ENCODE peak calls at places on chromosomes 5 and 9, in ten cellular contexts. Y is SK-N-SH, I is GM06990, C is A673, B is HL-60, U is pancreas, T is astrocyte, R is AG04450, H is Peyer's patch, D is PC-9. Z is an unnamed sample. For H3K27me3, the result is how much of the 10 kb centered on the place peaks cover.

GRCh38 chr5:127011151-127011550 is 19.2 kb downstream of the MARCHF3 start:
- DNase-seq in Y (no peak), I (no peak), C (no peak), B (no peak), U (no peak), T (peak), R (peak), H (no peak), D (no peak), Z (peak)

GRCh38 chr5:17807069-17807468 is 172.8 kb downstream of the TAF11L14 start:
- DNase-seq in Y (no peak), I (no peak), C (no peak), B (no peak), U (no peak), T (no peak), R (no peak), H (no peak), D (no peak), Z (no peak)

GRCh38 chr9:111868475-111868874 is 28.1 kb upstream of the UGCG start:
- DNase-seq in Y (no peak), I (no peak), C (no peak), B (no peak), U (no peak), T (no peak), R (no peak), H (no peak), D (no peak), Z (no peak)

GRCh38 chr5:147538232-147538631 is 28.4 kb upstream of the DPYSL3 start:
- DNase-seq in Y (no peak), I (no peak), C (no peak), B (no peak), U (no peak), T (peak), R (no peak), H (no peak), D (no peak), Z (no peak)

GRCh38 chr9:82423700-82424099 is 435.1 kb downstream of the SPATA31D1 start:
- DNase-seq in Y (no peak), I (no peak), C (no peak), B (no peak), U (no peak), T (no peak), R (no peak), H (no peak), D (no peak), Z (no peak)

GRCh38 chr5:175654346-175654745 is 3.5 kb upstream of the HRH2 start:
- DNase-seq in Y (no peak), I (no peak), C (no peak), B (no peak), U (no peak), T (no peak), R (no peak), H (no peak), D (no peak), Z (no peak)

GRCh38 chr9:118318770-118319443 is 614.7 kb downstream of the TLR4 start:
- DNase-seq in Y (peak), I (no peak), C (no peak), B (no peak), U (no peak), T (no peak), R (no peak), H (no peak), D (peak), Z (peak)

GRCh38 chr9:87685871-87686519 is 39.9 kb upstream of the CTSL start:
- DNase-seq in Y (no peak), I (no peak), C (no peak), B (peak), U (no peak), T (no peak), R (no peak), H (no peak), D (no peak), Z (no peak)

GRCh38 chr5:106290841-106291240 is 1379.9 kb downstream of the EFNA5 start:
- DNase-seq in Y (no peak), I (no peak), C (no peak), B (no peak), U (no peak), T (peak), R (no peak), H (no peak), D (no peak), Z (no peak)

GRCh38 chr9:131418143-131419028 is 24.5 kb downstream of the PRRC2B start:
- DNase-seq in Y (no peak), I (no peak), C (peak), B (no peak), U (peak), T (no peak), R (no peak), H (no peak), D (no peak), Z (no peak)

GRCh38 chr9:99108131-99108530 is 3.2 kb downstream of the TGFBR1 start:
- DNase-seq in Y (no peak), I (no peak), C (no peak), B (peak), U (no peak), T (no peak), R (no peak), H (no peak), D (no peak), Z (no peak)

GRCh38 chr9:111979561-111979960 is 82.9 kb downstream of the UGCG start:
- DNase-seq in Y (no peak), I (no peak), C (no peak), B (no peak), U (no peak), T (no peak), R (no peak), H (no peak), D (no peak), Z (no peak)

GRCh38 chr9:72540348-72540873 is 19.0 kb downstream of the TMC1 start:
- DNase-seq in Y (no peak), I (no peak), C (no peak), B (no peak), U (no peak), T (peak), R (no peak), H (no peak), D (peak), Z (no peak)

GRCh38 chr9:138073808-138074207 is 196.2 kb downstream of the CACNA1B start:
- DNase-seq in Y (peak), I (no peak), C (no peak), B (no peak), U (peak), T (no peak), R (no peak), H (peak), D (no peak), Z (no peak)

GRCh38 chr5:168611163-168611562 is 32.0 kb upstream of the PANK3 start:
- DNase-seq in Y (no peak), I (no peak), C (peak), B (no peak), U (no peak), T (peak), R (no peak), H (no peak), D (no peak), Z (peak)

GRCh38 chr9:118829334-118829733 is 539.9 kb downstream of the BRINP1 start:
- DNase-seq in Y (peak), I (no peak), C (no peak), B (no peak), U (no peak), T (peak), R (no peak), H (no peak), D (no peak), Z (peak)

GRCh38 chr5:35826561-35826960 is 30.1 kb upstream of the IL7R start:
- DNase-seq in Y (no peak), I (no peak), C (no peak), B (no peak), U (no peak), T (no peak), R (no peak), H (no peak), D (no peak), Z (no peak)

GRCh38 chr9:23590601-23591000 is 235.4 kb downstream of the ELAVL2 start:
- DNase-seq in Y (no peak), I (no peak), C (no peak), B (no peak), U (no peak), T (no peak), R (no peak), H (no peak), D (peak), Z (no peak)

GRCh38 chr5:73808916-73809315 is 182.9 kb downstream of the ARHGEF28 start:
- DNase-seq in Y (no peak), I (no peak), C (no peak), B (no peak), U (no peak), T (no peak), R (no peak), H (no peak), D (no peak), Z (no peak)

GRCh38 chr9:130329061-130329460 is 63.5 kb downstream of the HMCN2 start:
- DNase-seq in Y (no peak), I (no peak), C (no peak), B (no peak), U (no peak), T (no peak), R (no peak), H (no peak), D (no peak), Z (no peak)

GRCh38 chr9:130325921-130326320 is 60.4 kb downstream of the HMCN2 start:
- DNase-seq in Y (peak), I (no peak), C (no peak), B (no peak), U (no peak), T (no peak), R (no peak), H (no peak), D (no peak), Z (no peak)

GRCh38 chr9:130327070-130327780 is 61.7 kb downstream of the HMCN2 start:
- DNase-seq in Y (peak), I (no peak), C (no peak), B (no peak), U (no peak), T (no peak), R (no peak), H (no peak), D (no peak), Z (no peak)

GRCh38 chr9:130328349-130328801 is 62.8 kb downstream of the HMCN2 start:
- DNase-seq in Y (no peak), I (no peak), C (no peak), B (peak), U (no peak), T (peak), R (peak), H (no peak), D (no peak), Z (no peak)

DNA sequence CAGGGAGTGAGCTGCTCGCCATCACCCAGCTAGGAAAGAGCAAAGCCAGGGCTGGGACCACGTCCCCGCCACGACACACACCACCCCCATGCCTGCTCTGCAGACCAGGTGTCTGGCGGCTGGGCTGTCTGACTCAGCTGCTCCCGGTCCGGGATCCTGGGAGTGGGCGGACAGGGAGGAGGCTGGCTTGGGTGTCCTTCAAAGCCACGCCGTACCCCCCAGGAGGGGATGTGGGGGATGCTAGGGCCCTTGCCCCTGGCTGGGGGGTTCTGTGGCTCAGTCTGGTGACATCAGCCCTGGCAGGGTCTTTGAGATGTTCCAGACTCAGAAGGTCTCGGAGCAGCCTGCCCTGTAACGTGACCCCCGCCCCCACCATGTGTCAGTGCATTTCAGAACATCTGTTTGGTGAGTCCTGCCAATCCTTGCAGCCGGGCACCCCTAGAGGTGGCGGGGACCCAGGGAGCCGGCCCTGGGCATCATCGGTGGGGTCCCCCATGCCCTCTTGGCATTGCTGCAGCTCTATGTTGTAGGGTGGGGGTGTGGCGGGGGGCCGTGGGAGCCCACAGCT is 62.3 kb downstream of the HMCN2 start:
- DNase-seq in Y (peak), I (no peak), C (no peak), B (no peak), U (no peak), T (peak), R (peak), H (no peak), D (no peak), Z (no peak)
- H3K4me3 ChIP-seq in Y (peak), I (no peak), C (no peak), B (no peak), U (no peak), T (no peak), R (peak), H (no peak), D (no peak), Z (no peak)

DNA sequence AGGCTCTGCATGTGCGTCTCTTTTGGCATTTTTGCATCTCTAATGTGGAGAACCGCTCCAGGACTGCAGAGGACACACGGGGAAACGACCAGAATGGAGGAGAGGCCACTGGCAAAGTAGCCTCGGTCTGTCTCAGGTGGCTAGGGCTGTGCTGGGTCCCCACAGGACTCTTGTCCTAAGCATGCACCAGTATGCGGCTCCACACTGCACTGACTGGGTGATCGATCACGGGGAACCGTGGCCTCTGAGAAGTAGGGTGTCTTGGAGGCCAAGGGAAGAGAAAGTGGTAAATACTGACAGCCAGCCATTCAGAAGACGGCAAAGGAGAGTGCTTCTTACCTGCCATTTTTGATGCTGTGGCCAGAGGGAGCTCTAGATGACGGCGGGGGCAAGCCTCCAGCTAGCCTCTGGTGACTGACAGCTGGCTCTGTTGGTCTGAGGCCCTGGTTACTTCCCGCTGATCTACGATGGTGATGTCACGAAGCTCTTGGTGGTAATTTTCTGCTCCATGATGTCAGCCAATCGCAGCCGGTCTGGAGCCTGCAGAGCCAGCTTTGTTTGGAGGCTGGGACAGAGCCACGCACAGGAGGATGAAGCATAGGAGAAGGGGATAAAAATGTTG is 40.4 kb upstream of the GADD45G start:
- DNase-seq in Y (peak), I (peak), C (peak), B (peak), U (no peak), T (no peak), R (no peak), H (no peak), D (no peak), Z (no peak)
- TF ChIP-seq CTCF in Y (no peak), I (peak), C (no peak), B (peak), U (no peak), T (no peak), R (peak), H (peak), D (no peak), Z (peak)

GRCh38 chr9:107838766-107839165 is 349.2 kb upstream of the KLF4 start:
- DNase-seq in Y (no peak), I (no peak), C (no peak), B (no peak), U (no peak), T (no peak), R (no peak), H (no peak), D (no peak), Z (no peak)
- H3K27me3 ChIP-seq in Y (under half), I (under half), C (under half), B (under half), U (under half), T (under half), R (under half), H (under half), D (under half), Z (under half)

DNA sequence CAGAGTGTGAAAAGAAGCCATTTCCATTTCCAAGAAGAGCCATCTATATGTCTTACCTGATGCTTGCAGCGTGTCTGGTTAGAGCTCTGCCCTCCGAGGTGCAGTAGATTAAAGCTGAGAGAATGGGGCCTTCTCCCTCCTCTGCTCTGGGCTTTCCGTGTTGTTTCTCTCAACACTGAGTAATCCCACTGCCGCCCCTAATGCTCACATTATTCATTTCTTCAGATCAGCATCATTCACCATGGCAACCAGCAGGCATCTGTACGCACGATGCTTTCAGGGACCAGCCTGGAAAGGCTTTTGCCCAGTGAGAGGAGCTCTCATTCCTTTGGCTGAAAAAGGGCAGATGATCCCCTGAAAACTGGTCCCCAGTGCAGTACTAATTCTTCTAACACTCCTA is 79.6 kb downstream of the CYFIP2 start:
- DNase-seq in Y (peak), I (no peak), C (no peak), B (no peak), U (no peak), T (no peak), R (no peak), H (no peak), D (no peak), Z (no peak)
- H3K4me3 ChIP-seq in Y (no peak), I (no peak), C (no peak), B (no peak), U (no peak), T (no peak), R (no peak), H (no peak), D (no peak), Z (no peak)

GRCh38 chr5:32523625-32524024 is 61.7 kb upstream of the SUB1 start:
- DNase-seq in Y (peak), I (no peak), C (peak), B (no peak), U (no peak), T (no peak), R (no peak), H (no peak), D (no peak), Z (no peak)
- TF ChIP-seq CTCF in Y (peak), I (peak), C (peak), B (no peak), U (no peak), T (no peak), R (no peak), H (no peak), D (peak), Z (no peak)

GRCh38 chr5:172633403-172633970 is 7.6 kb upstream of the NEURL1B start:
- DNase-seq in Y (no peak), I (no peak), C (no peak), B (no peak), U (no peak), T (no peak), R (no peak), H (no peak), D (no peak), Z (no peak)

GRCh38 chr5:172630961-172631360 is 10.1 kb upstream of the NEURL1B start:
- DNase-seq in Y (no peak), I (no peak), C (no peak), B (no peak), U (no peak), T (no peak), R (no peak), H (no peak), D (no peak), Z (no peak)

GRCh38 chr5:172630482-172630881 is 10.6 kb upstream of the NEURL1B start:
- DNase-seq in Y (no peak), I (no peak), C (no peak), B (no peak), U (no peak), T (no peak), R (no peak), H (no peak), D (no peak), Z (no peak)

GRCh38 chr5:172632346-172633092 is 8.5 kb upstream of the NEURL1B start:
- DNase-seq in Y (no peak), I (no peak), C (no peak), B (no peak), U (no peak), T (no peak), R (no peak), H (no peak), D (no peak), Z (no peak)

DNA sequence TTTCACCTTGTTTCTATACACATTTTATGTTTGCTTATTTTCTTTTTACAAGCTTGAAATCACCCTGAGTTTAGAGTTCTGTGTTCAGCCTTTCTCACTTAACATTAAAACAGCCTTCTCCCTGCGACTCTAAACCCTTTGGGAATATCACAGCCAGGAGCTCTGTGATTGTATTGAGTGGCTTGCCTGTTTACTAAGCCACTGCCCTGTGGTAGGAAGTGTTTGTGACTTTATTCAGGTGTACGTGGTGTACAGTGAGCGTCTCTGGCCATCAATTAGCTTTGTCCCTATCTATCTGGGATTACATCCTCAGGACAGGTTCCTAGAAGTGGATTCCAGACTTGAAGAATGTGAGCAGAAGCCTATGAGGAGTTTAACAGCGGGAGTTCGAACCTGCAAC is 11.0 kb upstream of the NEURL1B start:
- DNase-seq in Y (no peak), I (no peak), C (no peak), B (no peak), U (no peak), T (no peak), R (no peak), H (no peak), D (no peak), Z (no peak)
- H3K27me3 ChIP-seq in Y (under half), I (under half), C (under half), B (under half), U (under half), T (under half), R (under half), H (under half), D (under half), Z (under half)

DNA sequence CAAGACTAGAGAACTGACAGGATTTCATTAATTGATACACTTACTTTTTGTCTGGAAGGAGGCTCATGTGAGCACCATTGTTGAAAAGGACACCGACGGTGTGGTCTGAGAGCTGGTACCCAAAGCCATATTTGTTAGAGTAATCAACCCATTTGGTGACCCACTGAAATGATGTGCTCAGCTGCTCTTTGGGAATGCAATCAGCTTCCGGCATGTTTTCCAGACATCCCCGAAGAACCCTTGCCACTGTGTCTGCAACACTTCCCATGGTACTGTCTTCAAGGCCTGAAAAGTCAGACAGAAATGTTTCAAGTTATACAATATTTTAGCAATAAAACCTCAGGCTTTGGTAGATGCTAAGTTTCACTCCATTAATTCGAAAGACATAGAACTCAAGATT is 4.4 kb downstream of the PLK2 start:
- DNase-seq in Y (no peak), I (no peak), C (no peak), B (no peak), U (no peak), T (no peak), R (no peak), H (no peak), D (no peak), Z (no peak)
- H3K4me3 ChIP-seq in Y (peak), I (no peak), C (no peak), B (no peak), U (peak), T (peak), R (peak), H (no peak), D (peak), Z (peak)

GRCh38 chr5:34736445-34737119 is 80.5 kb downstream of the RAI14 start:
- DNase-seq in Y (no peak), I (no peak), C (no peak), B (no peak), U (no peak), T (peak), R (no peak), H (no peak), D (peak), Z (no peak)
- TF ChIP-seq CTCF in Y (no peak), I (no peak), C (no peak), B (no peak), U (no peak), T (no peak), R (no peak), H (no peak), D (no peak), Z (no peak)

GRCh38 chr9:126612813-126613641 is 701 bp upstream of the LMX1B start:
- DNase-seq in Y (peak), I (no peak), C (no peak), B (no peak), U (no peak), T (no peak), R (no peak), H (peak), D (no peak), Z (no peak)
- H3K27me3 ChIP-seq in Y (half or more), I (under half), C (half or more), B (half or more), U (under half), T (half or more), R (half or more), H (under half), D (under half), Z (half or more)